ENCODE peak calls at places on chromosomes 11 and 22, in six cellular contexts. R is nephron progenitor cell, M is stomach, X is upper lobe of right lung, H is GM12865, F is Peyer's patch. N is an unnamed sample.

GRCh38 chr22:35630387-35630793 is 13.3 kb upstream of the MB start:
- DNase-seq in M (no peak), F (no peak), X (peak), H (no peak), R (no peak), N (peak)

GRCh38 chr11:35525501-35526175 is at the start of gene PAMR1:
- DNase-seq in H (no peak), M (peak), X (peak), F (peak), R (peak), N (peak)

GRCh38 chr11:3909901-3910300 is 54.4 kb downstream of the STIM1 start:
- DNase-seq in M (no peak), F (no peak), R (no peak), H (no peak), X (no peak), N (no peak)

GRCh38 chr11:61971177-61972111 is 4.0 kb upstream of the FTH1 start:
- DNase-seq in M (peak), R (peak), F (peak), X (peak), H (peak), N (peak)

GRCh38 chr11:111303476-111303875 is 5.1 kb downstream of the POU2AF3 start:
- DNase-seq in H (no peak), X (no peak), R (no peak), M (peak), F (no peak), N (no peak)

GRCh38 chr11:9056467-9056866 is 34.9 kb downstream of the SCUBE2 start:
- DNase-seq in R (no peak), X (no peak), F (no peak), H (no peak), M (no peak), N (no peak)

GRCh38 chr22:17742528-17742902 is 31.8 kb downstream of the BID start:
- DNase-seq in X (no peak), H (peak), R (peak), F (peak), M (peak), N (peak)

GRCh38 chr11:44727373-44728084 is 767 bp downstream of the TSPAN18 start:
- DNase-seq in F (peak), R (peak), H (peak), X (peak), M (peak), N (peak)

GRCh38 chr22:50507991-50508884 is at the start of gene NCAPH2:
- DNase-seq in H (peak), X (peak), R (peak), F (no peak), M (peak), N (peak)

GRCh38 chr11:31045335-31045734 is 324.2 kb downstream of the DCDC1 start:
- DNase-seq in M (no peak), R (no peak), H (peak), X (no peak), F (no peak), N (no peak)

GRCh38 chr22:43882122-43882767 is 9.6 kb downstream of the PNPLA5 start:
- DNase-seq in M (no peak), H (no peak), F (no peak), X (peak), R (no peak), N (no peak)

GRCh38 chr22:48488149-48488551 is 1339.5 kb downstream of the BRD1 start:
- DNase-seq in F (no peak), R (no peak), M (no peak), H (no peak), X (no peak), N (no peak)

GRCh38 chr11:27423125-27423524 is 49.5 kb downstream of the LGR4 start:
- DNase-seq in F (no peak), R (peak), H (no peak), X (no peak), M (peak), N (no peak)

GRCh38 chr11:109795234-109795633 is 298.0 kb upstream of the ZC3H12C start:
- DNase-seq in H (no peak), M (no peak), R (no peak), X (no peak), F (no peak), N (no peak)

GRCh38 chr11:11022126-11022730 is 164.4 kb upstream of the ZBED5 start:
- DNase-seq in M (no peak), R (no peak), X (no peak), H (peak), F (no peak), N (peak)

GRCh38 chr22:27820896-27821866 is 19.6 kb upstream of the MN1 start:
- DNase-seq in X (no peak), R (no peak), F (no peak), M (no peak), H (no peak), N (no peak)

GRCh38 chr11:122209619-122210377 is 93.8 kb upstream of the BLID start:
- DNase-seq in X (no peak), R (no peak), F (no peak), H (no peak), M (no peak), N (no peak)

GRCh38 chr22:30547188-30547587 is 647 bp upstream of the SEC14L6 start:
- DNase-seq in R (no peak), F (no peak), H (no peak), M (no peak), X (no peak), N (no peak)

GRCh38 chr11:113715882-113716625 is 9.9 kb upstream of the TMPRSS5 start:
- DNase-seq in H (no peak), F (no peak), M (no peak), X (no peak), R (no peak), N (no peak)

GRCh38 chr22:29330753-29331152 is 15.3 kb upstream of the RASL10A start:
- DNase-seq in H (no peak), X (no peak), R (peak), M (no peak), F (no peak), N (no peak)

GRCh38 chr11:116693206-116694016 is 79.4 kb downstream of the BUD13 start:
- DNase-seq in F (peak), H (no peak), R (no peak), X (no peak), M (peak), N (no peak)

GRCh38 chr11:130068986-130069683 is 559 bp upstream of the APLP2 start:
- DNase-seq in H (no peak), X (peak), F (peak), R (no peak), M (peak), N (no peak)

GRCh38 chr11:68146010-68146540 is 24.9 kb upstream of the CHKA start:
- DNase-seq in X (peak), M (peak), F (peak), H (no peak), R (no peak), N (no peak)

GRCh38 chr11:132186193-132186592 is 815.8 kb downstream of the NTM start:
- DNase-seq in H (no peak), F (no peak), M (no peak), R (no peak), X (no peak), N (no peak)
- TF ChIP-seq CTCF in H (no peak), F (no peak), M (no peak), R (no peak), X (no peak), N (no peak)

GRCh38 chr22:21683401-21683811 is 17.6 kb downstream of the PPIL2 start:
- DNase-seq in X (no peak), H (no peak), F (no peak), M (no peak), R (no peak), N (no peak)
- TF ChIP-seq CTCF in X (no peak), H (no peak), F (no peak), M (no peak), R (no peak), N (no peak)

DNA sequence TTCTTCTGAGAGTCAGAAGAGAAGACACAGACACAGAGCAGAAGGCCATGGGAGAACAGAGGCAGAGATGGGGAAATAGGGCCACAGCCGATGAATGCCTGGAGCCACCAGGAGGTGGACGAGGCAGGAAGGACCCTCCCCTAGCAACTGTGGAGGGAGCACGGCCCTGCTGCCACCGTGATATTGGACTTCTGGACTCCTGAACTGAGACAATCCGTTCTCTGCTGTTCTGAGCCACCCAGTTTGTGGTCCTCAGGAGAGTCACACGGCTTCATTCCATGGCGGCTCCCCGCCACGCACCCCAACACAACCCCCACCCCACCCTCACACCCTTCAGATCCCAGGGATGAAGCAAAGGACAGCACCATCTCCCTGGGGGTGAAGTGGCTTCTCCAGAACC is 338.1 kb downstream of the CTTN start:
- DNase-seq in H (no peak), X (peak), M (no peak), F (no peak), R (no peak), N (no peak)
- TF ChIP-seq CTCF in H (no peak), X (no peak), M (no peak), F (no peak), R (no peak), N (no peak)

GRCh38 chr11:12121504-12121903 is 11.1 kb downstream of the MICAL2 start:
- DNase-seq in R (no peak), X (no peak), F (no peak), M (no peak), H (no peak), N (no peak)

GRCh38 chr11:12121011-12121410 is 10.6 kb downstream of the MICAL2 start:
- DNase-seq in F (no peak), H (no peak), R (no peak), M (no peak), X (no peak), N (no peak)

GRCh38 chr11:12123177-12123576 is 12.8 kb downstream of the MICAL2 start:
- DNase-seq in M (no peak), X (no peak), F (no peak), R (no peak), H (no peak), N (no peak)

GRCh38 chr11:12123799-12124198 is 13.4 kb downstream of the MICAL2 start:
- DNase-seq in X (no peak), M (no peak), F (no peak), R (no peak), H (no peak), N (no peak)

GRCh38 chr11:12122083-12122482 is 11.7 kb downstream of the MICAL2 start:
- DNase-seq in H (peak), M (no peak), X (peak), F (no peak), R (no peak), N (no peak)
- TF ChIP-seq CTCF in H (peak), M (no peak), X (peak), F (peak), R (peak), N (peak)

GRCh38 chr11:106415510-106415909 is 338.0 kb downstream of the AASDHPPT start:
- DNase-seq in H (no peak), F (no peak), R (no peak), X (no peak), M (no peak), N (no peak)
- TF ChIP-seq CTCF in H (no peak), F (no peak), R (no peak), X (no peak), M (no peak), N (no peak)

GRCh38 chr22:22944268-22944985 is 56.8 kb downstream of the IGLL5 start:
- DNase-seq in F (peak), X (peak), H (peak), R (no peak), M (peak), N (peak)

GRCh38 chr22:22941831-22942510 is 54.4 kb downstream of the IGLL5 start:
- DNase-seq in M (peak), X (peak), H (peak), F (peak), R (no peak), N (no peak)

GRCh38 chr22:22942511-22943329 is 55.1 kb downstream of the IGLL5 start:
- DNase-seq in H (peak), R (peak), M (peak), X (peak), F (peak), N (peak)

GRCh38 chr22:22945195-22945594 is 57.6 kb downstream of the IGLL5 start:
- DNase-seq in F (peak), R (no peak), M (peak), X (peak), H (peak), N (no peak)

GRCh38 chr22:22943521-22944267 is 56.1 kb downstream of the IGLL5 start:
- DNase-seq in R (no peak), M (peak), F (peak), X (peak), H (peak), N (peak)
- TF ChIP-seq CTCF in R (no peak), M (no peak), F (no peak), X (no peak), H (no peak), N (peak)

DNA sequence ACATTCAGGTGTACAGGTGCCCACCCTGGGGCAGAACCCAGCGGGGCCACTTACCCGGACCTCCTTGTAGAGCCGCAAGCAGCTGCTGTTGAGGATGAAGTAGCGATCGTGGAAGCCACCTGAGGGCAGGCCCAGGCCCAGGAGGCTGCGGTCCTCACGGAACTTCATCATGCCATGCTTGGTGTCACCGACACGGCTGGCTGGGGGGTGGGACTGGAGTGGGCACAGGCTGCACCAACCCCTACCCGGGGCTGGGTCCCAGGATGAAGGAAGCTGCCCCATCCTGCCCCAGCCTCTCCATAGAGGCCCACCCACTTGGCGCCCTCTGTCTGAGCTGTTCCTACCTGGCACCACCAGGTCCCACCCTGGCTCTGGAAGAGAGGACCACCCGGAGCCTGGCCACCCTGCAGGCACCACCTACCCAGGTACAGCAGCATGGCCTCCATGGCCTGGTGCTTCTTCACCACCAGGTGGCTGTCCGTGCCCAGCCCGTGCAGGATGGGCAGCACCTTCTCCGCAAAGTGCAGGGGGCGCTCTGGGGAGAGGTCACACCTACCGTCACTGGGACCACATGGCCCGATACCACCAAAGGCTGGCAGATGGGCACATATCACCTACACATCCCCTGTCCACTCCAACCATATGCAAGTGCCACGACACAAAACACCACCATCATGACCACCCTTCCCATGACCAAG is 19.2 kb upstream of the PDE2A start:
- DNase-seq in H (no peak), R (no peak), F (no peak), X (no peak), M (no peak), N (no peak)
- TF ChIP-seq CTCF in H (no peak), R (no peak), F (no peak), X (no peak), M (no peak), N (no peak)

DNA sequence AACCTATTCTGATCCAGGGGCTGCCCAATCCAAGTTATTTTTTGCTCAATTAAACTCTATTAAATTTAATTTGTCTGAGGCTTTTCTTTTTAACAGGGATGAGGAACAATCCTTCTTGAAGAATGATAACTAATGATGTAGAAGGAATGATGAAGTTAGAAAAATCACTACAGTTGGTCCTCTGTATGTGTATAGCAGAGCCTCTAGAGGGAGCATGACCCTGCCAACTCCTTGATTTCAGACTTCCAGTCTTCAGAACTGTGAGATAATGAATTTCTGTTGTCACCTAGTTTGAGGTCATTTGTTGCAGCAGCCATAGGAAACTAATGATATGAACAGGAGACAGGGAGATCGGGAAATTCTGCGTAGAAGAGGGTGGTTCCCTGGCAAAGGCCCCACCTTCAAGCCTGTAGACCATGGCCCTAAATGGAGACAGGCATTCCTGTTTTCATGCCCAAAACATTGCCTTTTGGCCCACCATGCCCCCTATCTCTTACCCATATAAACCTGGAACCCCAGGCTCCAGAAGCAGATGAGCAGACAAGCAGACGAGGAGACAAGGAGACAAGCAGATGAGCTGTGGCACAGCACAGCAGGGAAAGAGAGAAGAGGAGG is 7.7 kb upstream of the QSER1 start:
- DNase-seq in X (no peak), H (peak), R (no peak), M (no peak), F (no peak), N (no peak)
- TF ChIP-seq CTCF in X (peak), H (peak), R (no peak), M (no peak), F (peak), N (peak)

N was measured in GM13977.